ENCODE peak calls at places on chromosomes 12 and 14, in nine cellular contexts. T is ELR; S is A549; L is adrenal gland; B is stimulated activated CD4-positive, alpha-beta T cell treated with anti-CD3 and anti-CD28 coated beads, Interleukin-12 subunit alpha, Interleukin-12 subunit beta, amount 100 ng/mL, for 4 hours; J is HEK293T; O is NCI-H1436; V is HTR-8/SVneo; C is NCI-H1417. I is an unnamed sample.
A peak's percentile ranks its signal among the peaks of the same experiment; 100 is the strongest.

GRCh38 chr12:119711693-119712092 is 43.8 kb downstream of the PRKAB1 start:
- DNase-seq in T (no peak), S (no peak), L (no peak), B (no peak), J (no peak), O (no peak), V (no peak), C (no peak), I (no peak)

GRCh38 chr12:71664411-71665108 is 459 bp downstream of the THAP2 start:
- DNase-seq in T (peak; percentile 39), S (no peak), L (peak; percentile 16), B (no peak), J (no peak), O (peak; percentile 25), V (no peak), C (no peak), I (no peak)

GRCh38 chr14:70887207-70888150 is 19.8 kb upstream of the PCNX1 start:
- DNase-seq in T (peak; percentile 79), S (no peak), L (peak; percentile 21), B (no peak), J (no peak), O (no peak), V (no peak), C (no peak), I (no peak)

GRCh38 chr14:84566109-84566508 is 963.8 kb upstream of the FLRT2 start:
- DNase-seq in T (no peak), S (no peak), L (no peak), B (no peak), J (no peak), O (no peak), V (no peak), C (no peak), I (no peak)

GRCh38 chr12:1776139-1776975 is 44.0 kb upstream of the LRTM2 start:
- DNase-seq in T (peak; percentile 97), S (peak; percentile 48), L (no peak), B (no peak), J (no peak), O (no peak), V (peak; percentile 94), C (no peak), I (no peak)

GRCh38 chr12:112252184-112252583 is 126.8 kb downstream of the TRAFD1 start:
- DNase-seq in T (no peak), S (no peak), L (no peak), B (no peak), J (no peak), O (no peak), V (no peak), C (no peak), I (no peak)

GRCh38 chr14:25658988-25659387 is 609.0 kb upstream of the STXBP6 start:
- DNase-seq in T (no peak), S (no peak), L (no peak), B (no peak), J (no peak), O (no peak), V (no peak), C (peak; percentile 22), I (no peak)

GRCh38 chr14:77098470-77099353 is 654 bp downstream of the CIPC start:
- DNase-seq in T (peak; percentile 33), S (no peak), L (peak; percentile 73), B (peak; percentile 10), J (no peak), O (no peak), V (peak; percentile 37), C (no peak), I (peak; percentile 53)

GRCh38 chr12:34398366-34398705 is 376.0 kb downstream of the ALG10 start:
- DNase-seq in T (no peak), S (no peak), L (no peak), B (no peak), J (no peak), O (no peak), V (no peak), C (no peak), I (no peak)